ENCODE peak calls at places on chromosomes 7 and 10, in eight cellular contexts. G is sigmoid colon, Q is fibroblast of lung, J is kidney, X is cardiac muscle cell, I is AG10803, V is AG04449, T is choroid plexus epithelial cell. H is an unnamed sample.

GRCh38 chr10:17891435-17891834 is 60.3 kb upstream of the SLC39A12 start:
- DNase-seq in G (no peak), Q (no peak), J (no peak), X (no peak), I (no peak), V (no peak), T (no peak), H (no peak)

GRCh38 chr7:23020742-23021401 is 6.9 kb upstream of the HYCC1 start:
- DNase-seq in G (peak), Q (peak), J (no peak), X (no peak), I (peak), V (peak), T (peak), H (peak)

GRCh38 chr10:65968437-65968836 is 957.4 kb upstream of the LRRTM3 start:
- DNase-seq in G (no peak), Q (no peak), J (no peak), X (no peak), I (no peak), V (no peak), T (no peak), H (no peak)

GRCh38 chr7:3648276-3648675 is 347.2 kb downstream of the SDK1 start:
- DNase-seq in G (no peak), Q (peak), J (no peak), X (no peak), I (no peak), V (no peak), T (peak), H (no peak)

GRCh38 chr10:809671-810350 is 120.3 kb upstream of the DIP2C start:
- DNase-seq in G (no peak), Q (no peak), J (no peak), X (peak), I (no peak), V (no peak), T (no peak), H (no peak)

GRCh38 chr10:28734940-28735759 is 57.8 kb downstream of the BAMBI start:
- DNase-seq in G (no peak), Q (peak), J (no peak), X (no peak), I (peak), V (peak), T (peak), H (peak)

GRCh38 chr7:115782716-115783460 is 247.7 kb downstream of the TFEC start:
- DNase-seq in G (no peak), Q (peak), J (no peak), X (no peak), I (peak), V (no peak), T (peak), H (peak)

GRCh38 chr7:150465414-150465813 is 15.0 kb downstream of the GIMAP8 start:
- DNase-seq in G (no peak), Q (no peak), J (no peak), X (no peak), I (no peak), V (no peak), T (no peak), H (no peak)

GRCh38 chr10:118568327-118568848 is 27.1 kb downstream of the PRLHR start:
- DNase-seq in G (no peak), Q (peak), J (no peak), X (peak), I (peak), V (no peak), T (peak), H (peak)

GRCh38 chr10:70523549-70523948 is 45.0 kb downstream of the PALD1 start:
- DNase-seq in G (no peak), Q (no peak), J (no peak), X (peak), I (no peak), V (no peak), T (no peak), H (no peak)

GRCh38 chr7:158695726-158696452 is 8.7 kb downstream of the NCAPG2 start:
- DNase-seq in G (peak), Q (peak), J (no peak), X (peak), I (peak), V (no peak), T (peak), H (peak)

GRCh38 chr10:50990568-50991495 is 83.5 kb upstream of the PRKG1 start:
- DNase-seq in G (peak), Q (peak), J (peak), X (peak), I (peak), V (peak), T (peak), H (peak)

GRCh38 chr7:142280263-142280662 is 22.4 kb upstream of the PRSS58 start:
- DNase-seq in G (no peak), Q (no peak), J (no peak), X (no peak), I (no peak), V (no peak), T (no peak), H (no peak)

GRCh38 chr10:78805176-78805575 is 263.6 kb upstream of the ZMIZ1 start:
- DNase-seq in G (peak), Q (peak), J (peak), X (peak), I (peak), V (peak), T (peak), H (peak)

GRCh38 chr10:126917975-126918908 is 13.0 kb downstream of the DOCK1 start:
- DNase-seq in G (peak), Q (no peak), J (peak), X (peak), I (no peak), V (no peak), T (no peak), H (no peak)

GRCh38 chr10:26503911-26504310 is 65.8 kb downstream of the APBB1IP start:
- DNase-seq in G (no peak), Q (no peak), J (no peak), X (peak), I (no peak), V (no peak), T (no peak), H (no peak)

GRCh38 chr10:59432207-59432900 is 70.0 kb upstream of the FAM13C start:
- DNase-seq in G (no peak), Q (peak), J (no peak), X (no peak), I (peak), V (no peak), T (peak), H (peak)

GRCh38 chr10:5930272-5930671 is 40.2 kb downstream of the FBH1 start:
- DNase-seq in G (no peak), Q (no peak), J (no peak), X (no peak), I (no peak), V (no peak), T (no peak), H (no peak)

GRCh38 chr7:140533394-140533872 is 54.1 kb upstream of the MKRN1 start:
- DNase-seq in G (peak), Q (no peak), J (peak), X (no peak), I (peak), V (no peak), T (peak), H (peak)

GRCh38 chr10:28072573-28072972 is 73.7 kb upstream of the ODAD2 start:
- DNase-seq in G (no peak), Q (peak), J (no peak), X (no peak), I (peak), V (no peak), T (no peak), H (peak)

GRCh38 chr10:22770270-22770669 is 55.9 kb upstream of the PIP4K2A start:
- DNase-seq in G (no peak), Q (no peak), J (no peak), X (no peak), I (no peak), V (no peak), T (no peak), H (no peak)

GRCh38 chr10:17562572-17562971 is 54.6 kb downstream of the HACD1 start:
- DNase-seq in G (no peak), Q (peak), J (no peak), X (no peak), I (peak), V (peak), T (peak), H (peak)

GRCh38 chr10:119207713-119208552 is 562 bp downstream of the GRK5 start:
- DNase-seq in G (peak), Q (peak), J (peak), X (peak), I (peak), V (no peak), T (peak), H (peak)

GRCh38 chr10:52347327-52347667 is 33.2 kb downstream of the DKK1 start:
- DNase-seq in G (peak), Q (no peak), J (no peak), X (no peak), I (no peak), V (no peak), T (no peak), H (no peak)

GRCh38 chr7:77657427-77658331 is 38.6 kb upstream of the RSBN1L start:
- DNase-seq in G (no peak), Q (peak), J (no peak), X (peak), I (peak), V (peak), T (peak), H (peak)

GRCh38 chr10:69352569-69353264 is 64.0 kb downstream of the TACR2 start:
- DNase-seq in G (no peak), Q (peak), J (no peak), X (no peak), I (peak), V (peak), T (peak), H (peak)

DNA sequence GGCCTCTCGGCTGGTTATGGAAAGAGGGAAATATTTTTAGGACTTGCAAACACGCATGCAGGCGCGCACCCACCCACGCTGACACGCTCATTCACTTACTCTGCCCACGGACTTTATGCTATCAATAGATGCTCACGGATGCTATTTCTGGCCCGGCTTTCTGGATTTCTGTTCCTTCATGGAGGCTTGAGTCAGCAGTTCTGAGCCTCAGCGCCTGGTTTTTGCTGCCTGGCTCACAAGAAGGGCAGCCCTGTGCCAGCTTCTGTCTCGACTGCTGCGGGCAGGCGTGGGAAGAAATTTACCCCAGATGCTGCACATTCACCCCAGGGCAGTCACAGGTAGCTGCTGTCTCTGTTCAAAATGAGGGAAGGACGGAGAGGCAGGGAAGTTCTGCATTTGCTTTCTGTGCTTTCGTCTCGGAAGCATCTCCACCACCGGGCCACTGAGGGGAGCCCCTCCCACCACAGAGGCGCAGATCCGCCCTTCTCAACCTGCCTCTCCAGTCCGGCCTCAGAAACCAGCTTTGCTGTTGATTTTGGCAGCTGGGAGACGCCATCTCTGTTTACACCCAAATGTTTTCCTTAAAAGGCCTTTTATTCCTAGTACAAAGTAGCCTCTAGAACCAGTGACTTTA is 116.2 kb upstream of the BTBD16 start:
- DNase-seq in G (peak), Q (peak), J (no peak), X (peak), I (peak), V (no peak), T (peak), H (peak)
- TF ChIP-seq CTCF in G (no peak), Q (no peak), J (no peak), X (no peak), I (peak), V (peak), T (peak), H (no peak)

DNA sequence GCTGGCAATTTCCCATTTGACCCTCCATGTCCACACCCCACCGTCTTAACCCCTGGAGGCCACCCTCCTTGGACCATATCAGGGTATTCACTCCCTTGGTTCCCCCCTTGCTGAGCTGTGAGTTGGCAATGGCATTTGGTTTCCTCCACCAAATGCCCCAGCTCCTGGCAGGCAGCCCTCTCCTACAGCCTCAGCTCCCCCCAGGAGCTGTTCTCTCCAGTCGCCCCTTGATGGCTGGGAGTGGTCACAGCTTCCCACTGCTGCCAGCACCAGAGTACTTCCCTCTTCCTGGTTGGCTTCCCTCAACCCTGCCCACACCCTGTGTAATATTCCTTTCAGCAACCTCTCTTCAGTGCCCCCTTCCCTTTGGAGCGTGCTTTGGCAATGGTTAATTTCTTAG is 207.2 kb upstream of the NFE2L3 start:
- DNase-seq in G (no peak), Q (no peak), J (no peak), X (no peak), I (no peak), V (no peak), T (no peak), H (no peak)
- H3K4me3 ChIP-seq in G (no peak), Q (no peak), J (no peak), X (no peak), I (no peak), V (no peak), T (no peak), H (no peak)

GRCh38 chr7:21912931-21913780 is 32.5 kb downstream of the CDCA7L start:
- DNase-seq in G (no peak), Q (no peak), J (no peak), X (no peak), I (no peak), V (no peak), T (no peak), H (no peak)

GRCh38 chr7:21916176-21916575 is 29.5 kb downstream of the CDCA7L start:
- DNase-seq in G (no peak), Q (no peak), J (no peak), X (no peak), I (no peak), V (no peak), T (no peak), H (no peak)

GRCh38 chr7:21916629-21917028 is 29.1 kb downstream of the CDCA7L start:
- DNase-seq in G (no peak), Q (no peak), J (no peak), X (no peak), I (no peak), V (no peak), T (no peak), H (no peak)

GRCh38 chr7:21915140-21915539 is 30.6 kb downstream of the CDCA7L start:
- DNase-seq in G (no peak), Q (no peak), J (no peak), X (no peak), I (no peak), V (no peak), T (no peak), H (no peak)

GRCh38 chr7:21914671-21915070 is 31.0 kb downstream of the CDCA7L start:
- DNase-seq in G (no peak), Q (no peak), J (no peak), X (no peak), I (no peak), V (no peak), T (no peak), H (no peak)
- TF ChIP-seq CTCF in G (no peak), Q (no peak), J (no peak), X (no peak), I (no peak), V (no peak), T (no peak), H (no peak)

GRCh38 chr10:92571649-92572048 is 2.2 kb downstream of the IDE start:
- DNase-seq in G (no peak), Q (peak), J (no peak), X (peak), I (peak), V (no peak), T (peak), H (peak)
- H3K4me3 ChIP-seq in G (no peak), Q (no peak), J (no peak), X (peak), I (no peak), V (peak), T (no peak), H (no peak)

GRCh38 chr10:3045471-3046209 is 21.7 kb upstream of the PFKP start:
- DNase-seq in G (peak), Q (peak), J (peak), X (peak), I (peak), V (peak), T (peak), H (peak)
- TF ChIP-seq CTCF in G (peak), Q (peak), J (no peak), X (peak), I (peak), V (peak), T (peak), H (peak)

DNA sequence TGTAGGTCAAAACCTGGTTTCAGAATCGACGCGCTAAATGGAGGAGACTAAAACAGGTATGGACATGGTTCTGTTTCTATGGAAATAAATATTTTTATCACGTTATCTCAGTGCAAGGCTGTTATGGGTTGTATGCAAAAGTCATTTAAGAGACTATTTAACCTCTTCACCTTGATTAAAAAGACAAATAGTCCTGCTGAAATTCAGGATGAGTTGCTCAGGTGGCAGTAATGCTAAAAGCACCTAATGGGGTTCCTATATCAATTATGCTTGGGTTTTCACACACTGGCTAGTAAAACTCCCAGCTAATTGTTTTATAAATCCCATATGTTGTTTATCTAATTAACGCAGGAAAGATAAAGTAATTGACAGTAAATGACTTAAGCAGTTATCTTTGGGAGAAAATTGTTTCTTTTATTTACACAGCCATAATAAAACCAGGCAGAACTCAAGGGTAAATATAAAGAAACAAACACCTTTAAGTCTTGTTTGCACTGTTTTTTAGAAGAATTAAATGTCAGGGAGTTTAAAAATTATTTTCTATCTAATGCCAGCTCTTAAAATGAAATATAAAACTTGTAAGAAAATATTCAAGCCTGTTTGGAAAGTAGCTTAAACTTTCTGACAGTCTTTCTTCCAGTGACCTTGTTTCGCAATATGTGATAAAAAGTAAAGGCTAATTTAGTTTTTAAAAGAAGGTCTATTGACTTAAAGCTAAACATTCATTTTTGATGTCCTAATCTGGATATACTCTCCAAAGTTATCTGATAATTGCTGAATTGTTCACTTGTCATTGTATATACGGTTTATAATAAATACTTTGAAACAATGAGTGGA is 3.2 kb downstream of the HHEX start:
- DNase-seq in G (no peak), Q (no peak), J (no peak), X (peak), I (no peak), V (no peak), T (no peak), H (no peak)
- H3K4me3 ChIP-seq in G (peak), Q (peak), J (no peak), X (no peak), I (no peak), V (no peak), T (no peak), H (peak)

DNA sequence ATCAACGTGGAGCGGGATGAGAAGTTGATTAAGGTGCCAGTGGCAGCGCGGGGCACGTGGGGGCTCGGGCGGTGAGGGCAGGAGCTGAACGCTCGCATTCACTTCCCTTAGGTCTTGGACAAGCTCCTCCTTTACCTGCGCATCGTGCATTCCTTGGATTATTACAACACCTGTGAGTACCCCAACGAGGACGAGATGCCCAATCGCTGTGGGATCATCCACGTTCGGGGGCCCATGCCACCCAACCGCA is 2.7 kb downstream of the UFSP1 start:
- DNase-seq in G (no peak), Q (no peak), J (no peak), X (no peak), I (no peak), V (no peak), T (no peak), H (no peak)
- TF ChIP-seq CTCF in G (no peak), Q (no peak), J (no peak), X (no peak), I (no peak), V (no peak), T (no peak), H (no peak)